ENCODE peak calls at places on chromosomes 1 and 21, in nine cellular contexts. One of them, this sample, is unnamed. For H3K27me3, the result is how much of the 10 kb centered on the place peaks cover.

GRCh38 chr1:10192263-10192662 is 18.1 kb upstream of the KIF1B start:
- DNase-seq in heart right ventricle: no peak
- DNase-seq in body of pancreas: no peak
- DNase-seq in astrocyte: no peak
- DNase-seq in ovary: no peak
- DNase-seq in neuronal stem cell: no peak
- DNase-seq in lower lobe of right lung: no peak
- DNase-seq in left lung: no peak
- DNase-seq in psoas muscle: no peak
- DNase-seq in this sample: no peak

GRCh38 chr21:35384375-35384774 is 335.3 kb upstream of the RUNX1 start:
- DNase-seq in heart right ventricle: no peak
- DNase-seq in ovary: no peak
- DNase-seq in neuronal stem cell: no peak
- DNase-seq in psoas muscle: no peak
- DNase-seq in left lung: no peak
- DNase-seq in astrocyte: no peak
- DNase-seq in body of pancreas: no peak
- DNase-seq in lower lobe of right lung: no peak
- DNase-seq in this sample: no peak

GRCh38 chr1:71193153-71193552 is 112.3 kb upstream of the ZRANB2 start:
- DNase-seq in ovary: peak
- DNase-seq in body of pancreas: peak
- DNase-seq in lower lobe of right lung: no peak
- DNase-seq in neuronal stem cell: no peak
- DNase-seq in left lung: no peak
- DNase-seq in heart right ventricle: no peak
- DNase-seq in psoas muscle: no peak
- DNase-seq in astrocyte: no peak
- DNase-seq in this sample: no peak

GRCh38 chr1:244163861-244164562 is 112.9 kb downstream of the ZBTB18 start:
- DNase-seq in neuronal stem cell: no peak
- DNase-seq in lower lobe of right lung: no peak
- DNase-seq in astrocyte: peak
- DNase-seq in heart right ventricle: no peak
- DNase-seq in psoas muscle: no peak
- DNase-seq in left lung: no peak
- DNase-seq in ovary: no peak
- DNase-seq in body of pancreas: peak
- DNase-seq in this sample: no peak

GRCh38 chr1:5611855-5612254 is 380.4 kb downstream of the NPHP4 start:
- DNase-seq in psoas muscle: no peak
- DNase-seq in heart right ventricle: no peak
- DNase-seq in neuronal stem cell: no peak
- DNase-seq in left lung: no peak
- DNase-seq in astrocyte: no peak
- DNase-seq in body of pancreas: no peak
- DNase-seq in lower lobe of right lung: no peak
- DNase-seq in ovary: no peak
- DNase-seq in this sample: no peak

GRCh38 chr1:10903826-10904225 is 107.4 kb upstream of the CASZ1 start:
- DNase-seq in neuronal stem cell: no peak
- DNase-seq in astrocyte: no peak
- DNase-seq in lower lobe of right lung: no peak
- DNase-seq in psoas muscle: peak
- DNase-seq in heart right ventricle: no peak
- DNase-seq in ovary: no peak
- DNase-seq in left lung: no peak
- DNase-seq in body of pancreas: no peak
- DNase-seq in this sample: no peak

GRCh38 chr1:171141336-171142051 is 43.6 kb upstream of the FMO2 start:
- DNase-seq in ovary: no peak
- DNase-seq in astrocyte: peak
- DNase-seq in heart right ventricle: peak
- DNase-seq in left lung: peak
- DNase-seq in neuronal stem cell: no peak
- DNase-seq in lower lobe of right lung: no peak
- DNase-seq in body of pancreas: peak
- DNase-seq in psoas muscle: no peak
- DNase-seq in this sample: no peak

GRCh38 chr1:240653030-240653429 is 41.1 kb upstream of the GREM2 start:
- DNase-seq in left lung: no peak
- DNase-seq in psoas muscle: no peak
- DNase-seq in heart right ventricle: no peak
- DNase-seq in body of pancreas: no peak
- DNase-seq in lower lobe of right lung: no peak
- DNase-seq in astrocyte: no peak
- DNase-seq in ovary: no peak
- DNase-seq in neuronal stem cell: no peak
- DNase-seq in this sample: no peak

GRCh38 chr1:201436461-201436860 is 14.9 kb upstream of the TNNI1 start:
- DNase-seq in lower lobe of right lung: no peak
- DNase-seq in heart right ventricle: no peak
- DNase-seq in psoas muscle: no peak
- DNase-seq in neuronal stem cell: no peak
- DNase-seq in body of pancreas: no peak
- DNase-seq in astrocyte: no peak
- DNase-seq in ovary: no peak
- DNase-seq in left lung: no peak
- DNase-seq in this sample: no peak

GRCh38 chr21:44298301-44298700 is 1.6 kb upstream of the PFKL start:
- DNase-seq in body of pancreas: no peak
- DNase-seq in heart right ventricle: no peak
- DNase-seq in neuronal stem cell: no peak
- DNase-seq in astrocyte: no peak
- DNase-seq in psoas muscle: no peak
- DNase-seq in lower lobe of right lung: no peak
- DNase-seq in ovary: no peak
- DNase-seq in left lung: no peak
- DNase-seq in this sample: no peak

GRCh38 chr1:46188295-46189030 is 9.8 kb downstream of the POMGNT1 start:
- DNase-seq in lower lobe of right lung: no peak
- DNase-seq in heart right ventricle: no peak
- DNase-seq in body of pancreas: no peak
- DNase-seq in left lung: no peak
- DNase-seq in psoas muscle: no peak
- DNase-seq in neuronal stem cell: no peak
- DNase-seq in astrocyte: no peak
- DNase-seq in ovary: no peak
- DNase-seq in this sample: no peak

GRCh38 chr1:110291241-110292030 is 47.7 kb upstream of the RBM15 start:
- DNase-seq in left lung: no peak
- DNase-seq in astrocyte: no peak
- DNase-seq in body of pancreas: no peak
- DNase-seq in heart right ventricle: no peak
- DNase-seq in neuronal stem cell: no peak
- DNase-seq in psoas muscle: no peak
- DNase-seq in lower lobe of right lung: no peak
- DNase-seq in ovary: no peak
- DNase-seq in this sample: no peak

GRCh38 chr1:232012773-232013386 is 386.3 kb downstream of the DISC1 start:
- DNase-seq in astrocyte: peak
- DNase-seq in lower lobe of right lung: no peak
- DNase-seq in psoas muscle: peak
- DNase-seq in body of pancreas: peak
- DNase-seq in neuronal stem cell: no peak
- DNase-seq in heart right ventricle: peak
- DNase-seq in left lung: no peak
- DNase-seq in ovary: peak
- DNase-seq in this sample: no peak

GRCh38 chr1:38818706-38819439 is 40.7 kb downstream of the RRAGC start:
- DNase-seq in neuronal stem cell: no peak
- DNase-seq in psoas muscle: no peak
- DNase-seq in left lung: no peak
- DNase-seq in heart right ventricle: no peak
- DNase-seq in body of pancreas: no peak
- DNase-seq in lower lobe of right lung: no peak
- DNase-seq in astrocyte: no peak
- DNase-seq in ovary: no peak
- DNase-seq in this sample: no peak
- H3K27me3 ChIP-seq in neuronal stem cell: half or more
- H3K27me3 ChIP-seq in psoas muscle: under half
- H3K27me3 ChIP-seq in left lung: half or more
- H3K27me3 ChIP-seq in heart right ventricle: half or more
- H3K27me3 ChIP-seq in body of pancreas: under half
- H3K27me3 ChIP-seq in lower lobe of right lung: half or more
- H3K27me3 ChIP-seq in astrocyte: half or more
- H3K27me3 ChIP-seq in ovary: under half
- H3K27me3 ChIP-seq in this sample: half or more

DNA sequence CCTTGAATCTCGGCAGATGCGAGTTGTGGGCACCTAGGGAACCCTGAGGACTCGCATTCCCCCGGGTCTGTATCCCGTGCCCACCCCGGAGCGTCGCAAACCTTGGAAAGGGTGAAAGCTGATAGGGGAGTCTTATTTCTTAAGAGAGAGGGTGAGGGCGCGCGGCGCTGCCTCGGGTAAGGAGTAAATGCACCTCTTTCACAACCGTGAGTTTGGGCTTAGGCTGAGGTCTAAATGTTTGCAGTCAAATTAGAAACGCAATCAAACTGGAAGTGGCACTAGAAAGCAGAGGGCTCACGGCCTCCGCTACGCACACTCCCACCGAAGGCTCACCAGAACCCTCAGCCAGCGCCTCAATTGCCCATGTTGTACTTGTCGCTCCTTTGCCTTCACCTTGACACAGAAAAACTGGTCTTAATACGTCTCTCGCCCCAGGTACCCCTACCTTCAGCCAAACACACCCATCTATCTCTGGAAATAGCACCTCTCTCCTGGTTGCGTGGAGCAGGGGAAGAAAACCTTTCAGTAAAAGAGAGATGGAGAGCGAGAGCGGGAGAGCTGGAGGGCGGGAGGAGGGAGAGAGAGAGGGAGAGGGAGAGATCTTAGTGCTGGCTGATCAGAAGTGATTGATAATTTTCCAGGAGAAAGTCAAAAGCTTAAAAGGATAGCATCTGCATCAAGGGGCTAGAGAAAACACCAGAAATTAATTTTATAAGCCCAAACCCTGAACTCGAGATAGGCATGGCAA is 1.7 kb upstream of the HLX start:
- DNase-seq in left lung: no peak
- DNase-seq in psoas muscle: no peak
- DNase-seq in lower lobe of right lung: no peak
- DNase-seq in heart right ventricle: no peak
- DNase-seq in ovary: no peak
- DNase-seq in neuronal stem cell: no peak
- DNase-seq in astrocyte: no peak
- DNase-seq in body of pancreas: no peak
- DNase-seq in this sample: no peak
- H3K27me3 ChIP-seq in left lung: under half
- H3K27me3 ChIP-seq in psoas muscle: under half
- H3K27me3 ChIP-seq in lower lobe of right lung: under half
- H3K27me3 ChIP-seq in heart right ventricle: under half
- H3K27me3 ChIP-seq in ovary: under half
- H3K27me3 ChIP-seq in neuronal stem cell: half or more
- H3K27me3 ChIP-seq in astrocyte: under half
- H3K27me3 ChIP-seq in body of pancreas: under half
- H3K27me3 ChIP-seq in this sample: half or more

GRCh38 chr1:31510304-31510703 is 66.0 kb upstream of the TINAGL1 start:
- DNase-seq in body of pancreas: no peak
- DNase-seq in heart right ventricle: no peak
- DNase-seq in astrocyte: no peak
- DNase-seq in ovary: no peak
- DNase-seq in neuronal stem cell: no peak
- DNase-seq in lower lobe of right lung: no peak
- DNase-seq in psoas muscle: no peak
- DNase-seq in left lung: no peak
- DNase-seq in this sample: no peak
- H3K27me3 ChIP-seq in body of pancreas: under half
- H3K27me3 ChIP-seq in heart right ventricle: under half
- H3K27me3 ChIP-seq in astrocyte: under half
- H3K27me3 ChIP-seq in ovary: under half
- H3K27me3 ChIP-seq in neuronal stem cell: under half
- H3K27me3 ChIP-seq in lower lobe of right lung: under half
- H3K27me3 ChIP-seq in psoas muscle: under half
- H3K27me3 ChIP-seq in left lung: under half
- H3K27me3 ChIP-seq in this sample: under half

GRCh38 chr1:41384579-41384978 is 23.3 kb downstream of the FOXO6 start:
- DNase-seq in heart right ventricle: no peak
- DNase-seq in body of pancreas: no peak
- DNase-seq in ovary: no peak
- DNase-seq in psoas muscle: no peak
- DNase-seq in lower lobe of right lung: no peak
- DNase-seq in neuronal stem cell: no peak
- DNase-seq in astrocyte: no peak
- DNase-seq in left lung: no peak
- DNase-seq in this sample: no peak

GRCh38 chr1:41381691-41382530 is 20.7 kb downstream of the FOXO6 start:
- DNase-seq in astrocyte: no peak
- DNase-seq in neuronal stem cell: no peak
- DNase-seq in left lung: no peak
- DNase-seq in body of pancreas: peak
- DNase-seq in heart right ventricle: peak
- DNase-seq in lower lobe of right lung: peak
- DNase-seq in ovary: peak
- DNase-seq in psoas muscle: peak
- DNase-seq in this sample: no peak

GRCh38 chr1:41380979-41381690 is 19.9 kb downstream of the FOXO6 start:
- DNase-seq in heart right ventricle: peak
- DNase-seq in psoas muscle: peak
- DNase-seq in astrocyte: no peak
- DNase-seq in left lung: no peak
- DNase-seq in body of pancreas: peak
- DNase-seq in lower lobe of right lung: no peak
- DNase-seq in ovary: peak
- DNase-seq in neuronal stem cell: no peak
- DNase-seq in this sample: no peak

GRCh38 chr1:41382531-41383090 is 21.4 kb downstream of the FOXO6 start:
- DNase-seq in psoas muscle: peak
- DNase-seq in lower lobe of right lung: peak
- DNase-seq in astrocyte: no peak
- DNase-seq in body of pancreas: peak
- DNase-seq in left lung: peak
- DNase-seq in heart right ventricle: peak
- DNase-seq in neuronal stem cell: no peak
- DNase-seq in ovary: peak
- DNase-seq in this sample: no peak

DNA sequence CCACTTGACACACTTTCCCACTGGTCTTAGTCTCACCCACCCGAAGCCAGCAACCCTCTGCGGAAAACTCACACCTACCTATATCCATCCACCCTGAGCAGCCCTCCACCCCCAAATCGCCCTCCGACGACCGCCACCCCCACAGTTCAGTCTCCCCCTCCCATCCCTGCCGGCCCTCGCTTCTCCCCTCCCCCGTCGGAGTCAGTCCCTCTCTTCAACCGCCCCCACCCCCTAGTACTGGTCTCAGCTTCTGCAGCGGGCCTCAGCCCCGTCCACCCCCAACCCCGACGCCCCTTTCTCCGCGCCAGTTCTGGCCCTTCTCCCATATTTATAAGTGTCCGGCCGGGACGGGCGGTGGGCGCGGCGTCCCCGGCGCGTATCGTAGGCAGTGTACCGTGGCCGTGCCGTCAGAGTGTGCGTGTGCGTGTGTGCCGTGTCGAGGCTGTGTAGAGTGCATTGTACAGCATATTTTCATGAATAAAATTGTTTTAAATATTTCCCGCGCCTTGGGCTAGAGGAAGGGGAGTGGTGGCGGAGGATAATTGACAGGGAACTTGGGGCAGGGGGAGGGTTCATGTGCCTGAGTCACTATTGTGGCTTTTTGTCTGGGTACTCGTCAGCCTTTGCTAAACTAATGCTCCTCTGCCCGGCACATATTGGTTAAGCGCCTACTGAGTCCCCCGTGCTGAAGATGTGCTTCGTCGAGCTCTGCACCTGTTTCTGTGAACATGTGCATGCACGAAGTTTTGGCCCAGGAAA is 22.0 kb downstream of the FOXO6 start:
- DNase-seq in neuronal stem cell: no peak
- DNase-seq in ovary: peak
- DNase-seq in left lung: no peak
- DNase-seq in lower lobe of right lung: no peak
- DNase-seq in psoas muscle: peak
- DNase-seq in astrocyte: peak
- DNase-seq in heart right ventricle: no peak
- DNase-seq in body of pancreas: no peak
- DNase-seq in this sample: peak
- H3K27me3 ChIP-seq in neuronal stem cell: half or more
- H3K27me3 ChIP-seq in ovary: under half
- H3K27me3 ChIP-seq in left lung: under half
- H3K27me3 ChIP-seq in lower lobe of right lung: under half
- H3K27me3 ChIP-seq in psoas muscle: under half
- H3K27me3 ChIP-seq in astrocyte: under half
- H3K27me3 ChIP-seq in heart right ventricle: under half
- H3K27me3 ChIP-seq in body of pancreas: under half
- H3K27me3 ChIP-seq in this sample: half or more

This sample was measured in CD4-positive, alpha-beta T cell.